ENCODE peak calls at places on chromosomes 12 and 14, in nine cellular contexts. E is GM23338, U is A549, Y is Panc1, L is GM12878, W is HCT116, R is HepG2, B is K562, D is SK-N-SH. M is an unnamed sample.
A peak's percentile ranks its signal among the peaks of the same experiment; 100 is the strongest.

GRCh38 chr12:117685115-117685926 is 283.5 kb downstream of the KSR2 start:
- DNase-seq in L (no peak), Y (peak; percentile 74), U (peak; percentile 95), R (peak; percentile 42), W (no peak), E (peak; percentile 94), D (peak; percentile 84), B (peak; percentile 23), M (no peak)

GRCh38 chr14:58243790-58244555 is 670 bp upstream of the PSMA3 start:
- DNase-seq in Y (no peak), E (no peak), U (peak; percentile 45), B (no peak), L (no peak), D (no peak), W (peak; percentile 26), R (peak; percentile 54), M (no peak)

GRCh38 chr12:66066071-66066928 is 64.2 kb downstream of the LLPH start:
- DNase-seq in D (no peak), E (no peak), R (peak; percentile 78), Y (no peak), L (peak; percentile 75), W (no peak), B (no peak), U (no peak), M (no peak)

GRCh38 chr12:80622271-80622670 is 85.2 kb upstream of the MYF6 start:
- DNase-seq in U (no peak), R (no peak), W (no peak), D (no peak), B (no peak), L (no peak), Y (no peak), E (peak; percentile 24), M (no peak)

GRCh38 chr12:3493225-3494049 is 2.4 kb downstream of the PRMT8 start:
- DNase-seq in Y (no peak), R (no peak), L (no peak), D (peak; percentile 65), W (no peak), B (no peak), U (no peak), E (peak; percentile 49), M (no peak)

GRCh38 chr12:110869035-110869434 is 22.2 kb downstream of the CCDC63 start:
- DNase-seq in D (no peak), Y (no peak), R (no peak), L (no peak), W (no peak), E (no peak), B (no peak), U (no peak), M (peak; percentile 76)

GRCh38 chr14:47966411-47966810 is 291.0 kb upstream of the MDGA2 start:
- DNase-seq in B (no peak), L (no peak), R (no peak), W (no peak), U (no peak), Y (no peak), E (no peak), D (peak; percentile 1), M (no peak)

GRCh38 chr14:61543946-61544345 is 151.4 kb upstream of the HIF1A start:
- DNase-seq in U (no peak), W (no peak), D (no peak), B (no peak), E (no peak), L (no peak), Y (no peak), R (no peak), M (no peak)

GRCh38 chr12:96237465-96238077 is 43.4 kb downstream of the ELK3 start:
- DNase-seq in E (no peak), W (no peak), U (no peak), R (no peak), Y (peak; percentile 13), B (no peak), D (no peak), L (no peak), M (peak; percentile 61)

GRCh38 chr12:69330475-69331473 is 17.4 kb upstream of the LYZ start:
- DNase-seq in W (no peak), U (no peak), Y (no peak), E (peak; percentile 87), R (no peak), D (peak; percentile 26), B (peak; percentile 48), L (no peak), M (no peak)

DNA sequence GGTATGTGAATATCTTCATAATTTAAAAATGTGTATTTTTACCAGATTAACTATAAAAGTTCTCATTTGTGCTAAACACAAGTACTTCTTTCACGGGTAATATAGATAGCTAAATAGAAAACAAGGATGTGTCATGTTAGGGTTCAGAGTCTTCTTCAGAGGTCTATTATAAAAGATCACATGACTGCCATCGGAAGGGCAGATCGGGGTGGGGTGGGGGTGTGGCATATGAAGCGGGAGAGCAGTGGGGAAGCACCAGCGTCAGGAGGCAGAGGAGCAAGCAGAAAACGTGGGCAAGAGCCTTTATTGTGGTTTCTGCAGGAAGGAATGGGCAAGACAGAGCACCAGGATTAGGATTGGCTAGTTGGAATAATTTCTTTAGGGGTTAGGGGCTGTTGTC is 63.7 kb upstream of the DNM1L start:
- DNase-seq in W (no peak), E (no peak), R (no peak), U (no peak), D (no peak), B (no peak), L (no peak), Y (no peak), M (no peak)
- H3K4me3 ChIP-seq in W (no peak overlapping the region), E (no peak overlapping the region), R (no peak overlapping the region), U (no peak overlapping the region), D (no peak overlapping the region), B (no peak overlapping the region), L (no peak overlapping the region), Y (no peak overlapping the region), M (no peak overlapping the region)

GRCh38 chr14:66440806-66441205 is 45.4 kb upstream of the CCDC196 start:
- DNase-seq in L (no peak), D (no peak), U (no peak), R (no peak), E (no peak), Y (no peak), W (no peak), B (no peak), M (no peak)

GRCh38 chr14:66434464-66434863 is 51.7 kb upstream of the CCDC196 start:
- DNase-seq in B (no peak), W (no peak), D (no peak), U (no peak), Y (no peak), L (no peak), E (no peak), R (no peak), M (no peak)

GRCh38 chr14:66432334-66432733 is 53.8 kb upstream of the CCDC196 start:
- DNase-seq in R (no peak), D (no peak), L (no peak), W (no peak), U (no peak), B (no peak), Y (no peak), E (no peak), M (no peak)

DNA sequence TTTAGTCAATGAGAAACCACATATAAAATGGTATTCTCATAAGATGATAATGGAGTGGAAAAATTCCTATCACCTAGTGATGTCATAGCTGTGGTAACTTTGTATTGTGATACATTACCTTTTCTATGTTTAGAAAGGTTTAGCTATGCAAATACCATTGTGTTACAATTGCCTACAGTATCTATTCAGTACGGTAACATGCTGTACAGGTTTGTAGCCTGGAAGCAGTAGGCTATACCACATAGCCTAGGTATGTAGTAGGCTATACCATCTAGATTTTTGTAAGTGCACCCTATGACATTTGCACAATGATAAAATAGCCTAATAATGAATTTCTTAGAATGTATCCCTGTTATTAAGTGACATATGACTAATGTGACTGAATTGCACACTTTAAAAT is 50.5 kb upstream of the CCDC196 start:
- DNase-seq in Y (no peak), D (no peak), W (no peak), R (no peak), U (no peak), B (no peak), E (no peak), L (no peak), M (no peak)
- TF ChIP-seq REST in Y (no peak), D (no peak), W (no peak), R (no peak), U (no peak), B (no peak), E (no peak), L (no peak), M (no peak)

GRCh38 chr14:38255408-38255672 is 553 bp downstream of the CLEC14A start:
- DNase-seq in E (peak; percentile 74), L (no peak), R (no peak), B (no peak), Y (no peak), W (no peak), D (no peak), U (no peak), M (no peak)
- H3K4me3 ChIP-seq in E (peak overlapping the region; percentile 71), L (no peak overlapping the region), R (no peak overlapping the region), B (no peak overlapping the region), Y (no peak overlapping the region), W (no peak overlapping the region), D (no peak overlapping the region), U (no peak overlapping the region), M (no peak overlapping the region)

GRCh38 chr12:53056296-53056695 is 6.4 kb downstream of the TNS2 start:
- DNase-seq in B (no peak), Y (no peak), L (no peak), E (no peak), U (no peak), R (no peak), W (no peak), D (no peak), M (no peak)

GRCh38 chr12:53059434-53060063 is 9.7 kb downstream of the TNS2 start:
- DNase-seq in B (no peak), U (no peak), R (no peak), D (no peak), Y (no peak), W (no peak), L (no peak), E (no peak), M (no peak)

GRCh38 chr12:53056901-53057300 is 7.0 kb downstream of the TNS2 start:
- DNase-seq in D (no peak), B (no peak), E (no peak), L (no peak), U (no peak), W (no peak), Y (no peak), R (no peak), M (no peak)

GRCh38 chr12:53058674-53059433 is 9.0 kb downstream of the TNS2 start:
- DNase-seq in D (no peak), L (no peak), B (no peak), E (no peak), Y (no peak), R (no peak), W (no peak), U (no peak), M (no peak)

DNA sequence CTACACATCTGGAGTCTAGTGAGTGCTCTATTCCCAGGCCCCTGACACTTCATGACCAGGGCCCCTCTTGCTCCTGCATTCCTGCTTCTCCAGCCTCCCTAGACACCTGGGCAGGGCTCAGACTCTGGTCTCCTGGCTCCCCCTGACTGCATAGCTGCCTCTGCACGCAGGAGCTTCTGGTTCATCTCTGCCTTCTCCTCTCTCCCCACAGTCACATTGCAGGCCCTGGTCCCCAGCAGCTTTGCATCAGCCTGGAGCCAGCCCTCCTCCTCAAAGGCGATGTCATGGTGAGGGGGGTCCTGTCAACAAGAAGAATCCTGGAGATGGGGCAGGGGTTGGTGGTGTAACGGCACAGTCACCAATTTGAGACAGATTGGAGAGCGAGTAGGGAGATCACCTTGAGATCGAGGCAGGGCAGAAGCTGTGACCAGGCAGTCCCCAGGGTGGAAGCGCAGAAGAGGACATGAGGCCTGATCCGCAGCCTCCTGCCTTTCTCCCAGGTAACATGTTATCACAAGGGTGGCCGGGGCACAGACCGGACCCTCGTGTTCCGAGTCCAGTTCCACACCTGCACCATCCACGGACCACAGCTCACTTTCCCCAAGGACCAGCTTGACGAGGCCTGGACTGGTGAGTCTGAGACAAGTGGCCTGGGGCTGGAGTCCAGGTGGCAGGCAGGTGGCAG is 8.1 kb downstream of the TNS2 start:
- DNase-seq in L (no peak), E (no peak), R (no peak), W (no peak), B (no peak), D (no peak), U (no peak), Y (no peak), M (no peak)
- TF ChIP-seq REST in L (no peak), E (no peak), R (no peak), W (no peak), B (no peak), D (no peak), U (no peak), Y (no peak), M (no peak)